ENCODE peak calls at places on chromosome 20, in seven cellular contexts. One of them, this sample, is unnamed.

GRCh38 chr20:56636701-56637100 is 7.6 kb downstream of the TFAP2C start:
- DNase-seq in left cardiac atrium: no peak
- DNase-seq in activated T-helper 2 cell treated with anti-CD3 and anti-CD28 coated beads, Interferon-gamma antibody, Interleukin-2, Interleukin-4, amounts not matched to agents 10 μg/mL and 5 μg/mL and 100 μg/mL, durations not matched to agents 14 hours and 24 hours and 36 hours: no peak
- DNase-seq in mammary epithelial cell: peak
- DNase-seq in ACHN: peak
- DNase-seq in KG1: no peak
- DNase-seq in NCI-H1436: no peak
- DNase-seq in this sample: no peak

GRCh38 chr20:5489596-5489995 is 172.8 kb upstream of the PROKR2 start:
- DNase-seq in left cardiac atrium: no peak
- DNase-seq in activated T-helper 2 cell treated with anti-CD3 and anti-CD28 coated beads, Interferon-gamma antibody, Interleukin-2, Interleukin-4, amounts not matched to agents 10 μg/mL and 5 μg/mL and 100 μg/mL, durations not matched to agents 14 hours and 24 hours and 36 hours: no peak
- DNase-seq in mammary epithelial cell: no peak
- DNase-seq in ACHN: no peak
- DNase-seq in KG1: peak
- DNase-seq in NCI-H1436: no peak
- DNase-seq in this sample: no peak

GRCh38 chr20:32141465-32141980 is 32.0 kb downstream of the TM9SF4 start:
- DNase-seq in left cardiac atrium: no peak
- DNase-seq in activated T-helper 2 cell treated with anti-CD3 and anti-CD28 coated beads, Interferon-gamma antibody, Interleukin-2, Interleukin-4, amounts not matched to agents 10 μg/mL and 5 μg/mL and 100 μg/mL, durations not matched to agents 14 hours and 24 hours and 36 hours: no peak
- DNase-seq in mammary epithelial cell: no peak
- DNase-seq in ACHN: no peak
- DNase-seq in KG1: no peak
- DNase-seq in NCI-H1436: no peak
- DNase-seq in this sample: no peak

GRCh38 chr20:46192376-46192944 is 74.3 kb downstream of the CD40 start:
- DNase-seq in left cardiac atrium: no peak
- DNase-seq in activated T-helper 2 cell treated with anti-CD3 and anti-CD28 coated beads, Interferon-gamma antibody, Interleukin-2, Interleukin-4, amounts not matched to agents 10 μg/mL and 5 μg/mL and 100 μg/mL, durations not matched to agents 14 hours and 24 hours and 36 hours: no peak
- DNase-seq in mammary epithelial cell: no peak
- DNase-seq in ACHN: no peak
- DNase-seq in KG1: no peak
- DNase-seq in NCI-H1436: no peak
- DNase-seq in this sample: no peak

GRCh38 chr20:48275737-48276342 is 490.6 kb upstream of the SULF2 start:
- DNase-seq in left cardiac atrium: no peak
- DNase-seq in activated T-helper 2 cell treated with anti-CD3 and anti-CD28 coated beads, Interferon-gamma antibody, Interleukin-2, Interleukin-4, amounts not matched to agents 10 μg/mL and 5 μg/mL and 100 μg/mL, durations not matched to agents 14 hours and 24 hours and 36 hours: no peak
- DNase-seq in mammary epithelial cell: no peak
- DNase-seq in ACHN: no peak
- DNase-seq in KG1: no peak
- DNase-seq in NCI-H1436: no peak
- DNase-seq in this sample: no peak

GRCh38 chr20:61639200-61639599 is 387.1 kb downstream of the CDH4 start:
- DNase-seq in left cardiac atrium: no peak
- DNase-seq in activated T-helper 2 cell treated with anti-CD3 and anti-CD28 coated beads, Interferon-gamma antibody, Interleukin-2, Interleukin-4, amounts not matched to agents 10 μg/mL and 5 μg/mL and 100 μg/mL, durations not matched to agents 14 hours and 24 hours and 36 hours: no peak
- DNase-seq in mammary epithelial cell: peak
- DNase-seq in ACHN: no peak
- DNase-seq in KG1: no peak
- DNase-seq in NCI-H1436: no peak
- DNase-seq in this sample: no peak

GRCh38 chr20:51422912-51423667 is 119.4 kb downstream of the NFATC2 start:
- DNase-seq in left cardiac atrium: no peak
- DNase-seq in activated T-helper 2 cell treated with anti-CD3 and anti-CD28 coated beads, Interferon-gamma antibody, Interleukin-2, Interleukin-4, amounts not matched to agents 10 μg/mL and 5 μg/mL and 100 μg/mL, durations not matched to agents 14 hours and 24 hours and 36 hours: no peak
- DNase-seq in mammary epithelial cell: no peak
- DNase-seq in ACHN: no peak
- DNase-seq in KG1: no peak
- DNase-seq in NCI-H1436: no peak
- DNase-seq in this sample: no peak

GRCh38 chr20:59063358-59064213 is 21.0 kb upstream of the PRELID3B start:
- DNase-seq in left cardiac atrium: peak
- DNase-seq in activated T-helper 2 cell treated with anti-CD3 and anti-CD28 coated beads, Interferon-gamma antibody, Interleukin-2, Interleukin-4, amounts not matched to agents 10 μg/mL and 5 μg/mL and 100 μg/mL, durations not matched to agents 14 hours and 24 hours and 36 hours: no peak
- DNase-seq in mammary epithelial cell: peak
- DNase-seq in ACHN: no peak
- DNase-seq in KG1: no peak
- DNase-seq in NCI-H1436: no peak
- DNase-seq in this sample: peak

GRCh38 chr20:60407011-60407771 is 449.0 kb downstream of the CDH26 start:
- DNase-seq in left cardiac atrium: no peak
- DNase-seq in activated T-helper 2 cell treated with anti-CD3 and anti-CD28 coated beads, Interferon-gamma antibody, Interleukin-2, Interleukin-4, amounts not matched to agents 10 μg/mL and 5 μg/mL and 100 μg/mL, durations not matched to agents 14 hours and 24 hours and 36 hours: no peak
- DNase-seq in mammary epithelial cell: no peak
- DNase-seq in ACHN: no peak
- DNase-seq in KG1: no peak
- DNase-seq in NCI-H1436: no peak
- DNase-seq in this sample: no peak

GRCh38 chr20:63628246-63628975 is 1.5 kb upstream of the GMEB2 start:
- DNase-seq in left cardiac atrium: peak
- DNase-seq in activated T-helper 2 cell treated with anti-CD3 and anti-CD28 coated beads, Interferon-gamma antibody, Interleukin-2, Interleukin-4, amounts not matched to agents 10 μg/mL and 5 μg/mL and 100 μg/mL, durations not matched to agents 14 hours and 24 hours and 36 hours: peak
- DNase-seq in mammary epithelial cell: peak
- DNase-seq in ACHN: peak
- DNase-seq in KG1: peak
- DNase-seq in NCI-H1436: peak
- DNase-seq in this sample: peak

GRCh38 chr20:48791014-48791413 is 36.8 kb downstream of the PREX1 start:
- DNase-seq in left cardiac atrium: no peak
- DNase-seq in activated T-helper 2 cell treated with anti-CD3 and anti-CD28 coated beads, Interferon-gamma antibody, Interleukin-2, Interleukin-4, amounts not matched to agents 10 μg/mL and 5 μg/mL and 100 μg/mL, durations not matched to agents 14 hours and 24 hours and 36 hours: no peak
- DNase-seq in mammary epithelial cell: no peak
- DNase-seq in ACHN: no peak
- DNase-seq in KG1: no peak
- DNase-seq in NCI-H1436: peak
- DNase-seq in this sample: peak

GRCh38 chr20:43959079-43959919 is 44.6 kb downstream of the TOX2 start:
- DNase-seq in left cardiac atrium: no peak
- DNase-seq in activated T-helper 2 cell treated with anti-CD3 and anti-CD28 coated beads, Interferon-gamma antibody, Interleukin-2, Interleukin-4, amounts not matched to agents 10 μg/mL and 5 μg/mL and 100 μg/mL, durations not matched to agents 14 hours and 24 hours and 36 hours: no peak
- DNase-seq in mammary epithelial cell: no peak
- DNase-seq in ACHN: no peak
- DNase-seq in KG1: no peak
- DNase-seq in NCI-H1436: peak
- DNase-seq in this sample: peak

GRCh38 chr20:59628171-59628570 is 23.8 kb downstream of the PHACTR3 start:
- DNase-seq in left cardiac atrium: no peak
- DNase-seq in activated T-helper 2 cell treated with anti-CD3 and anti-CD28 coated beads, Interferon-gamma antibody, Interleukin-2, Interleukin-4, amounts not matched to agents 10 μg/mL and 5 μg/mL and 100 μg/mL, durations not matched to agents 14 hours and 24 hours and 36 hours: no peak
- DNase-seq in mammary epithelial cell: no peak
- DNase-seq in ACHN: no peak
- DNase-seq in KG1: no peak
- DNase-seq in NCI-H1436: no peak
- DNase-seq in this sample: no peak

GRCh38 chr20:58546312-58546711 is 31.1 kb upstream of the APCDD1L start:
- DNase-seq in left cardiac atrium: no peak
- DNase-seq in activated T-helper 2 cell treated with anti-CD3 and anti-CD28 coated beads, Interferon-gamma antibody, Interleukin-2, Interleukin-4, amounts not matched to agents 10 μg/mL and 5 μg/mL and 100 μg/mL, durations not matched to agents 14 hours and 24 hours and 36 hours: no peak
- DNase-seq in mammary epithelial cell: no peak
- DNase-seq in ACHN: no peak
- DNase-seq in KG1: no peak
- DNase-seq in NCI-H1436: no peak
- DNase-seq in this sample: no peak

GRCh38 chr20:53702617-53703016 is 109.0 kb upstream of the ZNF217 start:
- DNase-seq in left cardiac atrium: no peak
- DNase-seq in activated T-helper 2 cell treated with anti-CD3 and anti-CD28 coated beads, Interferon-gamma antibody, Interleukin-2, Interleukin-4, amounts not matched to agents 10 μg/mL and 5 μg/mL and 100 μg/mL, durations not matched to agents 14 hours and 24 hours and 36 hours: no peak
- DNase-seq in mammary epithelial cell: no peak
- DNase-seq in ACHN: no peak
- DNase-seq in KG1: no peak
- DNase-seq in NCI-H1436: no peak
- DNase-seq in this sample: no peak

GRCh38 chr20:49594143-49594928 is 26.4 kb upstream of the PTGIS start:
- DNase-seq in left cardiac atrium: peak
- DNase-seq in activated T-helper 2 cell treated with anti-CD3 and anti-CD28 coated beads, Interferon-gamma antibody, Interleukin-2, Interleukin-4, amounts not matched to agents 10 μg/mL and 5 μg/mL and 100 μg/mL, durations not matched to agents 14 hours and 24 hours and 36 hours: peak
- DNase-seq in mammary epithelial cell: peak
- DNase-seq in ACHN: no peak
- DNase-seq in KG1: no peak
- DNase-seq in NCI-H1436: no peak
- DNase-seq in this sample: no peak

GRCh38 chr20:62923669-62924566 is 2.4 kb downstream of the DIDO1 start:
- DNase-seq in left cardiac atrium: peak
- DNase-seq in activated T-helper 2 cell treated with anti-CD3 and anti-CD28 coated beads, Interferon-gamma antibody, Interleukin-2, Interleukin-4, amounts not matched to agents 10 μg/mL and 5 μg/mL and 100 μg/mL, durations not matched to agents 14 hours and 24 hours and 36 hours: no peak
- DNase-seq in mammary epithelial cell: no peak
- DNase-seq in ACHN: no peak
- DNase-seq in KG1: no peak
- DNase-seq in NCI-H1436: no peak
- DNase-seq in this sample: no peak

GRCh38 chr20:63568986-63569949 is 4.8 kb downstream of the HELZ2 start:
- DNase-seq in left cardiac atrium: no peak
- DNase-seq in activated T-helper 2 cell treated with anti-CD3 and anti-CD28 coated beads, Interferon-gamma antibody, Interleukin-2, Interleukin-4, amounts not matched to agents 10 μg/mL and 5 μg/mL and 100 μg/mL, durations not matched to agents 14 hours and 24 hours and 36 hours: no peak
- DNase-seq in mammary epithelial cell: no peak
- DNase-seq in ACHN: no peak
- DNase-seq in KG1: no peak
- DNase-seq in NCI-H1436: no peak
- DNase-seq in this sample: peak